ENCODE peak calls at places on chromosomes 12 and 14, in nine cellular contexts. C, K, W, O, V, B, P, S and L are unnamed samples.

GRCh38 chr12:58487280-58488141 is 432.8 kb downstream of the LRIG3 start:
- DNase-seq in C (no peak), V (no peak), O (no peak), S (peak), B (peak), W (no peak), P (no peak), K (no peak), L (peak)

GRCh38 chr14:89000007-89000942 is 175.8 kb downstream of the TTC8 start:
- DNase-seq in C (peak), O (no peak), P (peak), V (no peak), S (peak), B (peak), W (peak), K (no peak), L (peak)

GRCh38 chr12:71685312-71685906 is 473 bp upstream of the TMEM19 start:
- DNase-seq in B (no peak), V (no peak), K (no peak), P (no peak), O (no peak), W (peak), C (no peak), S (no peak), L (no peak)

GRCh38 chr12:103829092-103829491 is 11.9 kb downstream of the NT5DC3 start:
- DNase-seq in P (peak), W (no peak), B (no peak), C (no peak), V (no peak), O (no peak), S (no peak), K (no peak), L (no peak)

GRCh38 chr12:77830952-77831351 is 258 bp downstream of the NAV3 start:
- DNase-seq in W (no peak), B (peak), P (no peak), O (no peak), C (no peak), S (no peak), V (no peak), K (no peak), L (no peak)

GRCh38 chr12:58419905-58420304 is 478.5 kb downstream of the ATP23 start:
- DNase-seq in B (no peak), P (no peak), W (no peak), O (no peak), S (no peak), K (no peak), C (no peak), V (no peak), L (no peak)

GRCh38 chr12:127150479-127150878 is 1116.5 kb upstream of the TMEM132C start:
- DNase-seq in K (peak), W (no peak), B (no peak), S (no peak), P (no peak), O (no peak), C (no peak), V (no peak), L (peak)

GRCh38 chr14:68018598-68018997 is 199.0 kb downstream of the RAD51B start:
- DNase-seq in O (no peak), K (no peak), V (no peak), P (no peak), S (no peak), W (no peak), B (no peak), C (no peak), L (no peak)

GRCh38 chr14:55386037-55386798 is 25.4 kb downstream of the ATG14 start:
- DNase-seq in P (no peak), K (no peak), O (no peak), C (no peak), W (no peak), V (no peak), S (no peak), B (no peak), L (no peak)

GRCh38 chr14:94906991-94907587 is 137.2 kb upstream of the GSC start:
- DNase-seq in O (no peak), S (no peak), P (no peak), C (no peak), W (no peak), V (no peak), K (no peak), B (no peak), L (no peak)

GRCh38 chr12:104212516-104212915 is 3.1 kb upstream of the TXNRD1 start:
- DNase-seq in C (no peak), B (no peak), W (no peak), P (no peak), O (no peak), S (no peak), V (no peak), K (no peak), L (no peak)

GRCh38 chr12:102423447-102423846 is 56.9 kb downstream of the IGF1 start:
- DNase-seq in C (no peak), V (no peak), O (no peak), W (no peak), P (no peak), B (peak), K (no peak), S (no peak), L (no peak)

GRCh38 chr12:109329710-109330109 is 18.0 kb upstream of the MYO1H start:
- DNase-seq in V (no peak), P (no peak), O (no peak), B (no peak), W (no peak), K (no peak), C (no peak), S (no peak), L (no peak)

GRCh38 chr12:26276709-26277108 is 81.3 kb downstream of the SSPN start:
- DNase-seq in P (no peak), V (no peak), O (no peak), S (no peak), K (no peak), B (no peak), C (peak), W (no peak), L (peak)

GRCh38 chr12:71958457-71958856 is 19.8 kb downstream of the TPH2 start:
- DNase-seq in S (no peak), P (no peak), K (no peak), C (no peak), O (no peak), V (no peak), B (no peak), W (no peak), L (no peak)

DNA sequence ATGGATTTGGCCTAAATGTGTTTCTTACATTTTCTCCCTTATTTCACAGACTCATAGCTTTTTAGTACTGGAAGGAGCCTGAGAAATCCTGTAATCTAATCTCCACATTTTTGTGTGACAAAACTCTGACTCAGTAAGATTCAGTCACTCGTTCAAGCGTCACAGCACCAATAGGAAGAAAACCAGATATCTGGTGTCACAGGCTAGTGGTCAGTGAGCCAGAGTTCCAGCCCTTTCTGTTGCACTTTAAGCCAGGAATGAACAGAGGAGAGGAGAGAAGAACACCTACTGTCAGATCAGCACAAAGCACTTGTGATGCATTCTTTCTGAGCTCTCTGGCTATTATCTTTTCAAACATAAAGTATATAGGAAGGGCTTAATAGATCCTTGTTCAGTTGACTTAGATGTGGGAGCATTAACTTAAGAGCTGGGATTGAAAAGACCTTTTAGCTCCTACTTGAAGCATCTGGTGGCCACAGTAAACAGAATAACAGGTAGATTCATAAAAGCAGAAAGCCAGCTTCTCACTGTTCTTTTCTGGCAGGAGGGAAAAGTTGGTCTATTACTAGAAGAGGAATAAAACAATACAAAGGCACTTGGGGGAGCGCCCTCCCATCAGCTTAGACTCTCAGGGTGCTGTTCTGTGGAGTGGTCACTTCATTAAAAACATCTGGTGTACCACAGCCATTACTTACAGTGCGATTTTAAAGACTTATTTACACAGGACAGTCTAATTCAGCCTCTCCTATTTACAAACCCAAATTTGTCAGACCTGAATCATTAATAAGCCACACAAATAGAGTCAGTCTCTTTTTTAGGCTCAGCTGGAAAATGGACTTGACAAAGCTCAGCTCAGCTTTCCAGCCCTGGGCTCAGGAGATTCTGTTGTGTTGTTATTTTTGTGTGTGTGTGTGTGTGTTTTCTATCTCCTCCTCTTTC is 12.2 kb upstream of the NID2 start:
- DNase-seq in K (peak), O (no peak), C (no peak), W (no peak), P (no peak), V (peak), B (peak), S (peak), L (peak)
- H3K4me3 ChIP-seq in K (no peak), O (no peak), C (no peak), W (no peak), P (no peak), V (no peak), B (no peak), S (no peak), L (no peak)

GRCh38 chr14:93736378-93737014 is 51.8 kb downstream of the PRIMA1 start:
- DNase-seq in S (no peak), P (no peak), V (no peak), O (no peak), B (no peak), W (peak), K (no peak), C (no peak), L (no peak)
- TF ChIP-seq CTCF in S (no peak), P (peak), V (no peak), O (no peak), B (no peak), W (no peak), K (peak), C (no peak), L (no peak)

GRCh38 chr14:77140937-77141591 is 527 bp downstream of the ZDHHC22 start:
- DNase-seq in W (no peak), K (no peak), P (no peak), O (no peak), C (no peak), B (peak), S (no peak), V (no peak), L (peak)
- H3K4me3 ChIP-seq in W (peak), K (peak), P (no peak), O (peak), C (peak), B (peak), S (peak), V (peak), L (peak)

GRCh38 chr14:104207142-104207845 is 68.9 kb downstream of the KIF26A start:
- DNase-seq in P (no peak), S (no peak), C (no peak), O (no peak), V (no peak), B (no peak), K (no peak), W (no peak), L (no peak)
- TF ChIP-seq CTCF in P (no peak), S (no peak), C (no peak), O (no peak), V (no peak), B (no peak), K (no peak), W (no peak), L (no peak)

GRCh38 chr12:2547273-2548044 is 247.3 kb upstream of the FKBP4 start:
- DNase-seq in W (no peak), K (no peak), B (no peak), S (no peak), V (no peak), O (no peak), C (no peak), P (peak), L (no peak)
- H3K4me3 ChIP-seq in W (no peak), K (no peak), B (no peak), S (no peak), V (no peak), O (no peak), C (no peak), P (no peak), L (no peak)

DNA sequence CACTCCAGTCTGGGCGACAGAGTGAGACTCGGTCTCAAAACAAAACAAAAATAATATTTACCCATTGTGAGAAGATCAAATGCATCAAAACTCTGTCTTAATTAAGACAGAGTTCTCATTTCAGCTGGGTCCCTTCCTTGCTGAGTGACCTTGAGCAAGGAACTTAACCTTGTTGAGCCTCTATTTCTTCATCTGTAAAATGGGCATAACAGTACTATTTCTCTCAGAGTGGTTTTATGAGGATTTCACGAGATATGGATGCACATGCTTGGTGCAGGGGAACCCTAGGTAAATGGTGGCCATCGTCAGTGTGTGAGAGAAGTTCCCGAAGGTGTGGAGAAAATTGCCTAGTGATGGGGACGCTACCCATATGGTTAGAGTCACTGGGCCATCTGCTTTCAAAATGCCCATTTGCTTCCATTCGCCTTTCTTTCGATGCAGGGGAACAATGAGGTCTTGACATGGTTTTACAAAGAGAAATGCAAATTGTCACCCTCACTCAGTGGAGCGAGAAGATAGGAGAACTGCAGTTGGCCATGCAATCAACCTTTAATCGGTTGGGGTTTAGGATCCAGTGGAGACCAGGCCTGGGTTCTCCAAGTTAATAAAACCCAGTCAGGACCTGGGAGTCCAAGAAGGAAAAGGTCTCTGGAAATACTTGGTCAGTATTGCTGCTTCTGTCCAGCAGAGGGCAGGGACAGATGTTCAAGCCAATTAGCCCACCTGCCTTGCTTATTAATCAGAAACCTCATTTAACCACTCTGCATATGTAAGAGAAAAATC is 37.1 kb downstream of the CFAP251 start:
- DNase-seq in W (no peak), K (no peak), B (peak), S (no peak), O (no peak), P (no peak), C (no peak), V (no peak), L (peak)
- TF ChIP-seq CTCF in W (peak), K (peak), B (peak), S (peak), O (peak), P (peak), C (no peak), V (no peak), L (peak)

GRCh38 chr14:49984419-49984818 is 91.5 kb downstream of the ARF6 start:
- DNase-seq in P (no peak), W (no peak), B (no peak), V (no peak), K (no peak), C (no peak), O (no peak), S (no peak), L (no peak)

GRCh38 chr14:49986344-49987014 is 93.6 kb downstream of the ARF6 start:
- DNase-seq in V (no peak), P (no peak), K (no peak), C (no peak), S (no peak), O (no peak), B (peak), W (no peak), L (peak)

GRCh38 chr14:49982082-49982481 is 89.2 kb downstream of the ARF6 start:
- DNase-seq in K (no peak), C (no peak), W (no peak), S (peak), V (no peak), O (no peak), P (no peak), B (peak), L (peak)

GRCh38 chr14:49980027-49980426 is 87.1 kb downstream of the ARF6 start:
- DNase-seq in B (no peak), C (no peak), W (no peak), V (no peak), O (no peak), P (no peak), S (no peak), K (no peak), L (no peak)

DNA sequence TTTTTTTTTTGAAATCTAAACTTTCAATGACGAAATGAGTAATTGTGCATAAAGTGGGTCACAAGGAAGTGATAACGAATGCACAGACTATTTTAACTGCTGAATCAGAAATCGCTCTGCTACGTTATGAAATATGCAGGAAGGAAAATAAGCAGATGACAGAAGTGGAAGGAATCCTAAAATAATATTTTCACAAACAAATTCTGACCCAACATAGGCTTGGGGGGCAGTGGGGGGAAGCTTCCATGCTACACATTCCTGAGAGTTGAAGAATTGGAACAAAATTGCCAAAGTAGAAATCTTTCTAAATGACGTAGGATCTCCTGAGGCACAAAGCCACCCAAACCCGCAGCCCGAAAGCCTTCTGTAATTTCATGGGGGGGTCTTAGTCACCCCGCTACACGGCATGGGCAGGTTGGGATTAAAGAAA is 89.7 kb downstream of the ARF6 start:
- DNase-seq in B (peak), V (no peak), C (no peak), S (peak), O (no peak), W (no peak), K (no peak), P (no peak), L (peak)
- H3K4me3 ChIP-seq in B (no peak), V (no peak), C (no peak), S (no peak), O (no peak), W (no peak), K (peak), P (no peak), L (peak)

GRCh38 chr14:84493779-84494178 is 1036.2 kb upstream of the FLRT2 start:
- DNase-seq in O (no peak), C (no peak), K (no peak), V (no peak), S (peak), W (no peak), P (no peak), B (peak), L (peak)
- TF ChIP-seq CTCF in O (no peak), C (no peak), K (no peak), V (no peak), S (peak), W (no peak), P (no peak), B (no peak), L (no peak)

DNA sequence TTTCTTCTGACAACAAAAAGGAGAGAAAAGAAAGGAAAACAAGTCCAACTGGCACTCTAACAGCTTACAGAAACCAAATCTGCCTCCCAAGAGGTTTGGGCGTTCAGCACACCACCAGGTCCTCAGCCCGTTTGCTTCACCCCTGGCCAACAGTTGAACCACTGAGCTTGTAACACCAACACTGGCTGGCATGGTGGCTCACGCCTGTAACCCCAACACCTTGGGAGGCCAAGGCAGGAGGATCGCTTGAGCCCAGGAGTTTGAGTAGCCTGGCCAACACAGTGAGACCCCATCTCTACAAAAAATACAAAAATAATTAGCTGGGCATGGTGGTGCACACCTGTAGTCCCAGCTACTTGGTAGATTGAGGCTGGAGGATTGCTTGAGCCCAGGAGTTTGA is 19.4 kb downstream of the CCDC88C start:
- DNase-seq in O (no peak), B (no peak), C (no peak), S (no peak), W (no peak), P (peak), K (no peak), V (no peak), L (no peak)
- H3K4me3 ChIP-seq in O (no peak), B (no peak), C (no peak), S (no peak), W (no peak), P (no peak), K (no peak), V (no peak), L (no peak)

GRCh38 chr14:105365681-105366080 is 32.7 kb upstream of the TEX22 start:
- DNase-seq in S (no peak), K (no peak), W (no peak), B (no peak), O (no peak), V (no peak), C (no peak), P (no peak), L (no peak)
- TF ChIP-seq CTCF in S (no peak), K (no peak), W (no peak), B (no peak), O (no peak), V (no peak), C (no peak), P (no peak), L (no peak)